ENCODE peak calls at places on chromosomes 3 and 15, in eight cellular contexts. One of them, this sample, is unnamed.

GRCh38 chr15:70853270-70853854 is 595 bp downstream of the LARP6 start:
- DNase-seq in hepatocyte: peak
- DNase-seq in substantia nigra: no peak
- DNase-seq in CD8-positive, alpha-beta T cell: no peak
- DNase-seq in activated T-cell treated with anti-CD3 and anti-CD28 coated beads for 48 hours: peak
- DNase-seq in astrocyte: peak
- DNase-seq in T-helper 17 cell: no peak
- DNase-seq in NCI-H1436: no peak
- DNase-seq in this sample: peak

GRCh38 chr15:20352241-20353200 is 189.1 kb downstream of the GOLGA6L6 start:
- DNase-seq in activated T-cell treated with anti-CD3 and anti-CD28 coated beads for 48 hours: no peak
- DNase-seq in NCI-H1436: no peak
- DNase-seq in T-helper 17 cell: no peak
- DNase-seq in astrocyte: no peak
- DNase-seq in hepatocyte: peak
- DNase-seq in substantia nigra: no peak
- DNase-seq in CD8-positive, alpha-beta T cell: no peak
- DNase-seq in this sample: no peak

GRCh38 chr3:61560452-61561373 is 658 bp upstream of the PTPRG start:
- DNase-seq in activated T-cell treated with anti-CD3 and anti-CD28 coated beads for 48 hours: peak
- DNase-seq in astrocyte: peak
- DNase-seq in hepatocyte: peak
- DNase-seq in T-helper 17 cell: no peak
- DNase-seq in substantia nigra: no peak
- DNase-seq in CD8-positive, alpha-beta T cell: no peak
- DNase-seq in NCI-H1436: no peak
- DNase-seq in this sample: peak

GRCh38 chr15:73605759-73606423 is 27.3 kb downstream of the NPTN start:
- DNase-seq in hepatocyte: no peak
- DNase-seq in activated T-cell treated with anti-CD3 and anti-CD28 coated beads for 48 hours: no peak
- DNase-seq in T-helper 17 cell: no peak
- DNase-seq in CD8-positive, alpha-beta T cell: no peak
- DNase-seq in substantia nigra: no peak
- DNase-seq in astrocyte: no peak
- DNase-seq in NCI-H1436: no peak
- DNase-seq in this sample: no peak

GRCh38 chr3:50502584-50503423 is 630 bp downstream of the CACNA2D2 start:
- DNase-seq in NCI-H1436: no peak
- DNase-seq in hepatocyte: peak
- DNase-seq in substantia nigra: no peak
- DNase-seq in T-helper 17 cell: no peak
- DNase-seq in activated T-cell treated with anti-CD3 and anti-CD28 coated beads for 48 hours: no peak
- DNase-seq in CD8-positive, alpha-beta T cell: peak
- DNase-seq in astrocyte: no peak
- DNase-seq in this sample: no peak

GRCh38 chr15:74261685-74262084 is 25.6 kb downstream of the CCDC33 start:
- DNase-seq in T-helper 17 cell: no peak
- DNase-seq in activated T-cell treated with anti-CD3 and anti-CD28 coated beads for 48 hours: no peak
- DNase-seq in NCI-H1436: no peak
- DNase-seq in substantia nigra: no peak
- DNase-seq in astrocyte: no peak
- DNase-seq in hepatocyte: no peak
- DNase-seq in CD8-positive, alpha-beta T cell: no peak
- DNase-seq in this sample: no peak

GRCh38 chr3:182954553-182954952 is 25.8 kb downstream of the DCUN1D1 start:
- DNase-seq in NCI-H1436: no peak
- DNase-seq in CD8-positive, alpha-beta T cell: no peak
- DNase-seq in activated T-cell treated with anti-CD3 and anti-CD28 coated beads for 48 hours: no peak
- DNase-seq in T-helper 17 cell: no peak
- DNase-seq in hepatocyte: no peak
- DNase-seq in astrocyte: peak
- DNase-seq in substantia nigra: no peak
- DNase-seq in this sample: no peak

GRCh38 chr3:463793-464192 is 267.2 kb downstream of the CHL1 start:
- DNase-seq in CD8-positive, alpha-beta T cell: no peak
- DNase-seq in NCI-H1436: no peak
- DNase-seq in astrocyte: no peak
- DNase-seq in T-helper 17 cell: no peak
- DNase-seq in hepatocyte: no peak
- DNase-seq in activated T-cell treated with anti-CD3 and anti-CD28 coated beads for 48 hours: no peak
- DNase-seq in substantia nigra: no peak
- DNase-seq in this sample: no peak

GRCh38 chr3:4596596-4596995 is 103.4 kb downstream of the ITPR1 start:
- DNase-seq in substantia nigra: no peak
- DNase-seq in CD8-positive, alpha-beta T cell: no peak
- DNase-seq in astrocyte: no peak
- DNase-seq in NCI-H1436: no peak
- DNase-seq in T-helper 17 cell: no peak
- DNase-seq in activated T-cell treated with anti-CD3 and anti-CD28 coated beads for 48 hours: no peak
- DNase-seq in hepatocyte: no peak
- DNase-seq in this sample: no peak

GRCh38 chr3:22012471-22012870 is 261.5 kb upstream of the ZNF385D start:
- DNase-seq in CD8-positive, alpha-beta T cell: no peak
- DNase-seq in activated T-cell treated with anti-CD3 and anti-CD28 coated beads for 48 hours: no peak
- DNase-seq in substantia nigra: no peak
- DNase-seq in T-helper 17 cell: no peak
- DNase-seq in astrocyte: no peak
- DNase-seq in hepatocyte: no peak
- DNase-seq in NCI-H1436: no peak
- DNase-seq in this sample: no peak

GRCh38 chr3:8746780-8747345 is 13.3 kb downstream of the CAV3 start:
- DNase-seq in CD8-positive, alpha-beta T cell: no peak
- DNase-seq in astrocyte: no peak
- DNase-seq in activated T-cell treated with anti-CD3 and anti-CD28 coated beads for 48 hours: no peak
- DNase-seq in NCI-H1436: no peak
- DNase-seq in T-helper 17 cell: no peak
- DNase-seq in substantia nigra: no peak
- DNase-seq in hepatocyte: no peak
- DNase-seq in this sample: no peak

GRCh38 chr3:5017953-5018531 is 38.8 kb downstream of the BHLHE40 start:
- DNase-seq in astrocyte: peak
- DNase-seq in CD8-positive, alpha-beta T cell: no peak
- DNase-seq in T-helper 17 cell: no peak
- DNase-seq in activated T-cell treated with anti-CD3 and anti-CD28 coated beads for 48 hours: no peak
- DNase-seq in NCI-H1436: no peak
- DNase-seq in hepatocyte: peak
- DNase-seq in substantia nigra: no peak
- DNase-seq in this sample: peak

GRCh38 chr15:62966294-62966693 is 76.3 kb upstream of the TPM1 start:
- DNase-seq in NCI-H1436: no peak
- DNase-seq in activated T-cell treated with anti-CD3 and anti-CD28 coated beads for 48 hours: no peak
- DNase-seq in hepatocyte: no peak
- DNase-seq in substantia nigra: no peak
- DNase-seq in astrocyte: no peak
- DNase-seq in CD8-positive, alpha-beta T cell: no peak
- DNase-seq in T-helper 17 cell: no peak
- DNase-seq in this sample: no peak

GRCh38 chr3:141486735-141487418 is at the start of gene RASA2:
- DNase-seq in astrocyte: peak
- DNase-seq in substantia nigra: peak
- DNase-seq in NCI-H1436: peak
- DNase-seq in activated T-cell treated with anti-CD3 and anti-CD28 coated beads for 48 hours: peak
- DNase-seq in CD8-positive, alpha-beta T cell: peak
- DNase-seq in hepatocyte: peak
- DNase-seq in T-helper 17 cell: peak
- DNase-seq in this sample: peak

GRCh38 chr15:75597667-75598341 is 18.7 kb upstream of the PTPN9 start:
- DNase-seq in substantia nigra: no peak
- DNase-seq in NCI-H1436: no peak
- DNase-seq in CD8-positive, alpha-beta T cell: peak
- DNase-seq in activated T-cell treated with anti-CD3 and anti-CD28 coated beads for 48 hours: no peak
- DNase-seq in T-helper 17 cell: peak
- DNase-seq in hepatocyte: peak
- DNase-seq in astrocyte: no peak
- DNase-seq in this sample: no peak

GRCh38 chr15:31867536-31868442 is 162.5 kb upstream of the CHRNA7 start:
- DNase-seq in hepatocyte: peak
- DNase-seq in astrocyte: peak
- DNase-seq in substantia nigra: no peak
- DNase-seq in NCI-H1436: peak
- DNase-seq in activated T-cell treated with anti-CD3 and anti-CD28 coated beads for 48 hours: peak
- DNase-seq in CD8-positive, alpha-beta T cell: peak
- DNase-seq in T-helper 17 cell: peak
- DNase-seq in this sample: peak